ENCODE peak calls at places on chromosomes 12 and 14, in five cellular contexts. K is HepG2, U is K562, P is A549, Q is GM12878. G is an unnamed sample.

GRCh38 chr14:21384494-21384851 is 654 bp upstream of the SUPT16H start:
- DNase-seq in K (no peak), U (no peak), P (no peak), Q (no peak), G (no peak)

GRCh38 chr12:72273499-72273837 is 1.3 kb downstream of the TRHDE start:
- DNase-seq in K (no peak), U (no peak), P (no peak), Q (no peak), G (peak; percentile 14)

GRCh38 chr14:105891221-105891602 is 364.8 kb downstream of the TMEM121 start:
- DNase-seq in K (no peak), U (peak; percentile 0), P (no peak), Q (no peak), G (no peak)

GRCh38 chr12:66620703-66621102 is 58.2 kb downstream of the GRIP1 start:
- DNase-seq in K (no peak), U (no peak), P (no peak), Q (no peak), G (no peak)

GRCh38 chr12:94855853-94856252 is 147.6 kb downstream of the NDUFA12 start:
- DNase-seq in K (no peak), U (no peak), P (no peak), Q (no peak), G (no peak)

GRCh38 chr12:122079038-122079531 is 529 bp downstream of the MLXIP start:
- DNase-seq in K (no peak), U (no peak), P (no peak), Q (no peak), G (no peak)

GRCh38 chr14:87332001-87332400 is 661.0 kb downstream of the GALC start:
- DNase-seq in K (no peak), U (no peak), P (no peak), Q (no peak), G (no peak)

GRCh38 chr12:66538970-66539369 is 139.9 kb downstream of the GRIP1 start:
- DNase-seq in K (no peak), U (no peak), P (no peak), Q (no peak), G (peak; percentile 34)

GRCh38 chr14:34081576-34082136 is 130.8 kb upstream of the EGLN3 start:
- DNase-seq in K (peak; percentile 86), U (no peak), P (peak; percentile 56), Q (no peak), G (no peak)

GRCh38 chr12:130826151-130826801 is 12.8 kb downstream of the STX2 start:
- DNase-seq in K (peak; percentile 33), U (peak; percentile 87), P (peak; percentile 53), Q (no peak), G (peak; percentile 83)

GRCh38 chr12:7130791-7131501 is 775 bp downstream of the CLSTN3 start:
- DNase-seq in K (no peak), U (peak; percentile 35), P (no peak), Q (no peak), G (peak; percentile 76)

GRCh38 chr12:16606201-16606849 is 363 bp upstream of the LMO3 start:
- DNase-seq in K (no peak), U (no peak), P (no peak), Q (no peak), G (peak; percentile 52)

GRCh38 chr12:88472775-88473174 is 107.5 kb downstream of the KITLG start:
- DNase-seq in K (no peak), U (no peak), P (no peak), Q (no peak), G (no peak)

GRCh38 chr12:75706786-75707605 is 195.6 kb upstream of the KRR1 start:
- DNase-seq in K (no peak), U (peak; percentile 41), P (no peak), Q (no peak), G (no peak)

GRCh38 chr14:58969951-58970751 is 218.3 kb upstream of the DAAM1 start:
- DNase-seq in K (no peak), U (no peak), P (no peak), Q (peak; percentile 43), G (peak; percentile 22)

GRCh38 chr12:27841392-27841882 is 61.4 kb upstream of the MANSC4 start:
- DNase-seq in K (no peak), U (no peak), P (no peak), Q (no peak), G (no peak)

GRCh38 chr14:49581209-49581960 is 4.8 kb downstream of the RPS29 start:
- DNase-seq in K (no peak), U (no peak), P (no peak), Q (no peak), G (no peak)

GRCh38 chr14:57847096-57847495 is 18.8 kb downstream of the SLC35F4 start:
- DNase-seq in K (no peak), U (no peak), P (no peak), Q (no peak), G (no peak)

GRCh38 chr12:63822352-63822751 is 22.1 kb upstream of the SRGAP1 start:
- DNase-seq in K (no peak), U (no peak), P (no peak), Q (no peak), G (no peak)

GRCh38 chr14:68928770-68929550 is 50.1 kb downstream of the ACTN1 start:
- DNase-seq in K (no peak), U (no peak), P (no peak), Q (no peak), G (no peak)

GRCh38 chr14:96497586-96497985 is 4.6 kb upstream of the PAPOLA start:
- DNase-seq in K (no peak), U (no peak), P (no peak), Q (no peak), G (no peak)

GRCh38 chr14:31950760-31951637 is 126.1 kb upstream of the ARHGAP5 start:
- DNase-seq in K (no peak), U (peak; percentile 31), P (peak; percentile 73), Q (no peak), G (peak; percentile 45)

GRCh38 chr12:29589852-29590251 is 92.4 kb upstream of the OVCH1 start:
- DNase-seq in K (no peak), U (no peak), P (no peak), Q (no peak), G (no peak)

GRCh38 chr14:85622106-85622505 is 92.2 kb downstream of the FLRT2 start:
- DNase-seq in K (no peak), U (no peak), P (no peak), Q (no peak), G (no peak)

GRCh38 chr14:26522985-26523384 is 74.8 kb downstream of the NOVA1 start:
- DNase-seq in K (no peak), U (no peak), P (no peak), Q (no peak), G (no peak)

GRCh38 chr12:103634732-103635131 is 47.7 kb downstream of the STAB2 start:
- DNase-seq in K (no peak), U (no peak), P (no peak), Q (no peak), G (no peak)

GRCh38 chr12:119676022-119676421 is 8.1 kb downstream of the PRKAB1 start:
- DNase-seq in K (no peak), U (no peak), P (no peak), Q (no peak), G (no peak)

GRCh38 chr12:50934371-50934851 is 17.9 kb upstream of the HIGD1C start:
- DNase-seq in K (no peak), U (no peak), P (no peak), Q (no peak), G (no peak)

GRCh38 chr12:121062391-121063045 is 23.5 kb upstream of the OASL start:
- DNase-seq in K (no peak), U (no peak), P (no peak), Q (no peak), G (no peak)
- TF ChIP-seq ESRRA in K (no peak), U (no peak), P (no peak), Q (no peak), G (no peak)

GRCh38 chr12:90839340-90839739 is 115.6 kb downstream of the CCER1 start:
- DNase-seq in K (no peak), U (no peak), P (no peak), Q (no peak), G (no peak)
- TF ChIP-seq ESRRA in K (no peak), U (no peak), P (no peak), Q (no peak), G (no peak)

GRCh38 chr14:75041613-75042012 is 9.7 kb downstream of the MLH3 start:
- DNase-seq in K (peak; percentile 84), U (no peak), P (no peak), Q (no peak), G (no peak)
- TF ChIP-seq ESRRA in K (no peak), U (no peak), P (no peak), Q (no peak), G (no peak)

GRCh38 chr12:112665971-112666370 is 125.6 kb upstream of the RPH3A start:
- DNase-seq in K (no peak), U (no peak), P (no peak), Q (no peak), G (no peak)

GRCh38 chr12:112664569-112664968 is 127.0 kb upstream of the RPH3A start:
- DNase-seq in K (no peak), U (peak; percentile 25), P (peak; percentile 10), Q (no peak), G (peak; percentile 56)
- TF ChIP-seq ESRRA in K (no peak), U (no peak), P (no peak), Q (no peak), G (peak; percentile 62)

DNA sequence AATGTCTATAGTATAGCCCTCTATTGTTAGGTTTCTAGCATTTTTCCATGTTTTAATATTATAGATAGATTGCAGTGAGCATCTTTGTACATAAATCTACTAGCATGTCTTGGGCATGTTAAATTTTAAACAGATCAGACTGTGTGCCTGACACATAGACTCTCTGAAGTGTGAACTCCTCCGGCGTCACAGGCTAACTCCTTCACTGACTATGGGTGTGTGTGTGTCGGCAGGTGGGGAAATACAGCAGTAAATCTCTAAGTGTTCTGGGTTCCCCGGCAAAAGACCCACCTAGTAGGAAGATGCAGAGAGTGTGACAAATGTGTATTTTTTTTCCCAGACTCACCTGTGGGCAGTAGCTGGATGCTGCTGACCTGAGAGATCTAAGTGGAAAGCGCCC is 2.3 kb downstream of the VWF start:
- DNase-seq in K (no peak), U (no peak), P (no peak), Q (no peak), G (no peak)
- TF ChIP-seq ESRRA in K (no peak), U (no peak), P (no peak), Q (no peak), G (no peak)

DNA sequence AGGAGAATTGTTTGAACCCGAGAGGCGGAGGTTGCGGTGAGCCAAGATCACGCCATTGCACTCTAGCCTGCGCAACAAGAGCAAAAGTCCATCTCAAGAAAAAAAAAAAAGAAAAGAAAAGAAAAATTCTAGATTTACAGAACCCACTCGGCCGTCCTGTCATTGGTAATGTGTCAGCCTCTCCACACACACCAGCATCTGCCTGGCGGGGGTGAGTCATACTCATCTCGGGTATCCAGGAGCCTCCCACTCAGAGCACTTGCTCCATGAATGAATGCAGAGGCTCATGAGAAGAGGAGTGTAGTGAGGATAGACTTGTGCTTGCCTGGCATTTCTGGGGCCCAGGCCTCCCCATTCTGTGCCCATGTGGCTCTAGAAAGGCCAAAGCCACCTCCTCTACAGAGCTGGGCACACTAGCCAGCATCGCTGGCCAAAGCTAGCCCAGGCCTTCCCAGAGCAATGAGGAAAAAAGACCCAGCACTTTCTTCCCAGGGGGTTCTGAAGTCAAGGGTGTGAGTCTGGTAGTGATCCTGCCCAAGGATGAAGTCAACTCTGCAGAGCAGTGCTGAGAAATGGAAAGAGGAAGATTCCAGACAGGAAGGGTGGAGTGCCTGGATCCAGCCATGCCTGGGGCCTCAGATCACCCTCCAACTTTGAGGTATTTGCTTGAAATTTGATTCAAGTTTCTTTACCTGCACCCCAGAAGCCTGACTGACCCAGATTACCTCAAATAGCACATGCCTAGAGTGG is 31.2 kb upstream of the KLC1 start:
- DNase-seq in K (no peak), U (peak; percentile 23), P (peak; percentile 73), Q (no peak), G (no peak)
- TF ChIP-seq ESRRA in K (no peak), U (no peak), P (no peak), Q (no peak), G (no peak)